ENCODE peak calls at places on chromosomes 16 and 17, in nine cellular contexts. C, N, Q, F, B, E, M, G and L are unnamed samples.

GRCh38 chr17:9274119-9274445 is 252.8 kb downstream of the NTN1 start:
- DNase-seq in C (no peak), N (no peak), Q (no peak), F (no peak), B (no peak), E (no peak), M (no peak), G (no peak), L (no peak)

GRCh38 chr16:71293921-71294320 is 4.7 kb upstream of the CMTR2 start:
- DNase-seq in C (no peak), N (no peak), Q (no peak), F (no peak), B (no peak), E (no peak), M (no peak), G (no peak), L (no peak)

GRCh38 chr16:82672676-82673075 is 45.9 kb downstream of the CDH13 start:
- DNase-seq in C (no peak), N (no peak), Q (no peak), F (no peak), B (no peak), E (no peak), M (no peak), G (no peak), L (no peak)

GRCh38 chr16:10961231-10961630 is 16.9 kb downstream of the CLEC16A start:
- DNase-seq in C (no peak), N (no peak), Q (no peak), F (no peak), B (no peak), E (no peak), M (no peak), G (peak; percentile 82), L (no peak)

GRCh38 chr16:17155936-17156335 is 314.8 kb downstream of the XYLT1 start:
- DNase-seq in C (no peak), N (no peak), Q (no peak), F (no peak), B (no peak), E (no peak), M (no peak), G (no peak), L (no peak)

GRCh38 chr17:55783684-55784245 is 32.9 kb downstream of the PCTP start:
- DNase-seq in C (peak; percentile 46), N (no peak), Q (peak; percentile 35), F (no peak), B (no peak), E (no peak), M (no peak), G (peak; percentile 88), L (peak; percentile 93)

GRCh38 chr16:89357460-89357859 is 132.9 kb downstream of the ANKRD11 start:
- DNase-seq in C (no peak), N (no peak), Q (no peak), F (peak; percentile 17), B (no peak), E (no peak), M (no peak), G (no peak), L (no peak)

GRCh38 chr17:63382136-63382535 is 64.0 kb downstream of the CYB561 start:
- DNase-seq in C (no peak), N (no peak), Q (no peak), F (no peak), B (no peak), E (no peak), M (no peak), G (no peak), L (no peak)

GRCh38 chr17:34728771-34729310 is 149.5 kb downstream of the TMEM132E start:
- DNase-seq in C (no peak), N (no peak), Q (no peak), F (no peak), B (no peak), E (no peak), M (no peak), G (peak; percentile 51), L (no peak)

GRCh38 chr17:75996665-75997590 is 3.7 kb upstream of the CDK3 start:
- DNase-seq in C (peak; percentile 89), N (no peak), Q (peak; percentile 63), F (peak; percentile 11), B (no peak), E (peak; percentile 45), M (peak; percentile 94), G (peak; percentile 68), L (no peak)

GRCh38 chr16:14434860-14435259 is 195.2 kb downstream of the PARN start:
- DNase-seq in C (no peak), N (no peak), Q (no peak), F (no peak), B (no peak), E (no peak), M (no peak), G (no peak), L (no peak)

GRCh38 chr17:81209141-81209540 is 13.6 kb downstream of the CEP131 start:
- DNase-seq in C (no peak), N (no peak), Q (no peak), F (no peak), B (no peak), E (no peak), M (no peak), G (no peak), L (no peak)

GRCh38 chr17:81206166-81206565 is 16.6 kb downstream of the CEP131 start:
- DNase-seq in C (no peak), N (no peak), Q (no peak), F (no peak), B (no peak), E (no peak), M (no peak), G (no peak), L (no peak)

GRCh38 chr17:81206657-81207056 is 16.1 kb downstream of the CEP131 start:
- DNase-seq in C (no peak), N (no peak), Q (no peak), F (no peak), B (no peak), E (no peak), M (no peak), G (no peak), L (no peak)

GRCh38 chr17:81208651-81209050 is 14.1 kb downstream of the CEP131 start:
- DNase-seq in C (no peak), N (no peak), Q (no peak), F (no peak), B (no peak), E (no peak), M (no peak), G (no peak), L (no peak)

DNA sequence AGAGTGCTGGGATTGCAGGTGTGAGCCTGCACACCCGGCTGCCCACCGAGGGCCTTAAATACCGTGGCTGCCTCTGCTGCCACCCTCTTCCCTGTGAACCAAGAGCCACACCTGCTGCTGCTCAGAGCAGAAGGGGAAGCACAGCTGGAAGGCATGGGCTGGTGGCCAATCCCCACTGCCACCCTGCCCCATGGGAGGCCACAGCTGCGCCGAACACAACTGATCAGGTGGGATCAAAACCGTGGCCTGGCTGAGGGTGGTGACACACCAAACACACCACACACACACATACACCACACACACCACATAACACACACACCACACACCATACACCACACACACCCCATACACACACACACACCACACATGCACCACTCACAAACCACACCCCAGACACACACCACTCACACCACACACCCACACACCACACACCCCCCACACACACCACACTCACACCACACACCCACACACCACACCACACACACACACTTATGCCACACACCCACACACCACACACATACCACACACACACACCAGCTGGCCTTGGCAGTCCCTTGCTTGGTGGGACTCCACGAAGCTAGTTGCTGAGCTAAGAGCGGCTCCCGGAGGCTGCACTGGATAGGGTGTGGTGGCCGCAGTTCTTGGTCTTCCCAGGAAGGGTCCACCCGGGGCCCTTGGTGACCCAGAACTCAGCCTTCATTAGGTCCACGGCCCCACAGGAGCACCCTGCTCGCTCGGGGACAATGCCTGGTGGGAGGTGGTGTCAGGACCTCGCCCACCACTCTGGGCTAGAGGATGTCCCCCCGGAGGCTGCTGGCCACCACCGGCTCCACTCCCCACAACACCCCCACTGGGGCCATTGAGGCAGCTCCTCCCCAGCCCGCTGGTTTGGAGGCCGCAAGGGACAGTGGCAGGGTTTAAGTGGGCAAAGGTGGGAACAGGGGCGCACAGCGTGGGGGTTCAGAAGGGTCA is 14.9 kb downstream of the CEP131 start:
- DNase-seq in C (no peak), N (no peak), Q (no peak), F (no peak), B (no peak), E (no peak), M (no peak), G (no peak), L (no peak)
- TF ChIP-seq EP300 in C (no peak), N (no peak), Q (no peak), F (no peak), B (no peak), E (no peak), M (no peak), G (no peak), L (no peak)

GRCh38 chr16:24773771-24774427 is 44.4 kb downstream of the TNRC6A start:
- DNase-seq in C (no peak), N (no peak), Q (no peak), F (no peak), B (no peak), E (no peak), M (no peak), G (no peak), L (no peak)

GRCh38 chr16:24769806-24770205 is 40.4 kb downstream of the TNRC6A start:
- DNase-seq in C (no peak), N (no peak), Q (no peak), F (no peak), B (no peak), E (no peak), M (no peak), G (no peak), L (no peak)

GRCh38 chr16:24774510-24774909 is 45.1 kb downstream of the TNRC6A start:
- DNase-seq in C (no peak), N (no peak), Q (no peak), F (no peak), B (no peak), E (no peak), M (no peak), G (no peak), L (no peak)

GRCh38 chr16:24771779-24772157 is 42.3 kb downstream of the TNRC6A start:
- DNase-seq in C (no peak), N (no peak), Q (no peak), F (no peak), B (no peak), E (no peak), M (peak; percentile 50), G (no peak), L (no peak)

GRCh38 chr16:24771132-24771778 is 41.8 kb downstream of the TNRC6A start:
- DNase-seq in C (no peak), N (no peak), Q (no peak), F (no peak), B (no peak), E (no peak), M (no peak), G (no peak), L (no peak)
- TF ChIP-seq CTCF in C (no peak), N (no peak), Q (no peak), F (no peak), B (no peak), E (no peak), M (no peak), G (no peak), L (no peak)

GRCh38 chr17:32488177-32488542 is 1.4 kb downstream of the CDK5R1 start:
- DNase-seq in C (no peak), N (no peak), Q (no peak), F (no peak), B (no peak), E (no peak), M (no peak), G (no peak), L (no peak)
- H3K4me1 ChIP-seq in C (peaks cover 12% of the 10 kb centered on the region), N (peaks cover 23% of the 10 kb centered on the region), Q (peaks cover 21% of the 10 kb centered on the region), F (peaks cover 12% of the 10 kb centered on the region), B (peaks cover 6% of the 10 kb centered on the region), E (peaks cover 30% of the 10 kb centered on the region), M (peaks cover 43% of the 10 kb centered on the region), G (no peaks in the 10 kb centered on the region), L (peaks cover 35% of the 10 kb centered on the region)

GRCh38 chr17:3935140-3935542 is 18.9 kb upstream of the P2RX1 start:
- DNase-seq in C (peak; percentile 81), N (peak; percentile 44), Q (peak; percentile 87), F (no peak), B (peak; percentile 84), E (no peak), M (peak; percentile 73), G (no peak), L (no peak)
- TF ChIP-seq EP300 in C (no peak), N (peak; percentile 62), Q (no peak), F (no peak), B (no peak), E (no peak), M (no peak), G (no peak), L (no peak)